ENCODE peak calls at places on chromosomes 11 and 22, in eight cellular contexts. D is lower lobe of right lung, Y is astrocyte, A is heart left ventricle, Z is fibroblast of lung, V is keratinocyte, I is A549, W is aorta. J is an unnamed sample. For H3K4me1, the result is how much of the 10 kb centered on the place peaks cover.

GRCh38 chr11:64224151-64224890 is 1.7 kb downstream of the TRPT1 start:
- DNase-seq in A (no peak), I (no peak), W (peak), Y (no peak), Z (peak), V (no peak), D (no peak), J (no peak)

GRCh38 chr22:36435516-36436415 is 45.7 kb downstream of the TXN2 start:
- DNase-seq in D (peak), V (no peak), I (no peak), A (no peak), Z (no peak), W (no peak), Y (no peak), J (no peak)

GRCh38 chr22:21446827-21447690 is 20.1 kb upstream of the TMEM191C start:
- DNase-seq in D (peak), Z (no peak), A (peak), V (no peak), Y (no peak), W (peak), I (no peak), J (no peak)

GRCh38 chr11:70807195-70807543 is 408.8 kb downstream of the CTTN start:
- DNase-seq in Z (no peak), V (no peak), A (no peak), I (no peak), Y (no peak), D (no peak), W (no peak), J (no peak)

GRCh38 chr22:22748297-22748743 is 103.9 kb downstream of the GGTLC2 start:
- DNase-seq in D (no peak), A (no peak), Y (peak), W (no peak), I (no peak), V (no peak), Z (peak), J (peak)

GRCh38 chr11:120410622-120411380 is 74.6 kb downstream of the ARHGEF12 start:
- DNase-seq in V (no peak), Z (no peak), W (no peak), I (no peak), D (no peak), Y (no peak), A (no peak), J (no peak)

GRCh38 chr11:33539659-33540249 is 160.9 kb downstream of the C11orf91 start:
- DNase-seq in Y (no peak), Z (no peak), V (no peak), I (no peak), A (no peak), W (no peak), D (no peak), J (peak)

GRCh38 chr11:1126935-1127663 is 30.7 kb upstream of the MUC5AC start:
- DNase-seq in W (peak), A (no peak), Z (no peak), I (no peak), V (no peak), D (no peak), Y (no peak), J (no peak)

GRCh38 chr11:73810637-73811036 is 23.0 kb downstream of the MRPL48 start:
- DNase-seq in A (no peak), Z (peak), D (no peak), W (no peak), I (no peak), Y (peak), V (no peak), J (no peak)

GRCh38 chr11:90646706-90647105 is 423.9 kb upstream of the CHORDC1 start:
- DNase-seq in I (no peak), W (no peak), D (no peak), Z (no peak), V (no peak), Y (no peak), A (no peak), J (no peak)

GRCh38 chr11:131301306-131301705 is 69.1 kb upstream of the NTM start:
- DNase-seq in D (no peak), Z (no peak), I (no peak), W (no peak), V (no peak), Y (no peak), A (no peak), J (no peak)

GRCh38 chr22:39314251-39314971 is 5.0 kb downstream of the RPL3 start:
- DNase-seq in W (peak), I (no peak), Z (no peak), Y (no peak), D (no peak), V (peak), A (no peak), J (peak)

GRCh38 chr11:70343631-70344030 is 54.7 kb upstream of the CTTN start:
- DNase-seq in A (no peak), D (no peak), V (no peak), Y (no peak), Z (no peak), I (no peak), W (no peak), J (no peak)

GRCh38 chr11:94325681-94326080 is 21.3 kb downstream of the IZUMO1R start:
- DNase-seq in W (no peak), V (no peak), D (no peak), A (no peak), Y (no peak), Z (no peak), I (peak), J (peak)

GRCh38 chr11:111540114-111540920 is at the start of gene LAYN:
- DNase-seq in Z (peak), V (no peak), Y (no peak), A (peak), I (no peak), W (peak), D (peak), J (peak)

GRCh38 chr11:798093-798713 is at the start of gene SLC25A22:
- DNase-seq in A (peak), Z (peak), D (peak), Y (peak), V (no peak), I (peak), W (peak), J (peak)

GRCh38 chr11:1549355-1550330 is 22.4 kb downstream of the DUSP8 start:
- DNase-seq in W (no peak), D (no peak), A (no peak), I (no peak), Z (no peak), Y (no peak), V (no peak), J (no peak)

GRCh38 chr11:110830344-110831141 is 118.3 kb upstream of the ARHGAP20 start:
- DNase-seq in A (no peak), D (no peak), I (no peak), V (no peak), Y (peak), Z (peak), W (no peak), J (peak)

GRCh38 chr11:15500643-15501042 is 385.9 kb downstream of the INSC start:
- DNase-seq in A (no peak), Z (no peak), V (no peak), W (no peak), Y (no peak), I (no peak), D (no peak), J (no peak)

GRCh38 chr22:36472689-36473088 is 8.8 kb downstream of the TXN2 start:
- DNase-seq in W (no peak), Z (no peak), A (no peak), V (no peak), Y (no peak), D (no peak), I (no peak), J (no peak)

GRCh38 chr22:35337932-35338331 is 38.2 kb downstream of the TOM1 start:
- DNase-seq in A (no peak), Z (no peak), I (no peak), W (no peak), Y (no peak), D (no peak), V (no peak), J (peak)

GRCh38 chr11:57776577-57776976 is 15.0 kb downstream of the CTNND1 start:
- DNase-seq in I (no peak), Z (no peak), W (no peak), A (no peak), V (no peak), Y (no peak), D (no peak), J (no peak)
- H3K4me1 ChIP-seq in I (half or more), Z (under half), W (under half), A (half or more), V (half or more), Y (half or more), D (half or more), J (half or more)

DNA sequence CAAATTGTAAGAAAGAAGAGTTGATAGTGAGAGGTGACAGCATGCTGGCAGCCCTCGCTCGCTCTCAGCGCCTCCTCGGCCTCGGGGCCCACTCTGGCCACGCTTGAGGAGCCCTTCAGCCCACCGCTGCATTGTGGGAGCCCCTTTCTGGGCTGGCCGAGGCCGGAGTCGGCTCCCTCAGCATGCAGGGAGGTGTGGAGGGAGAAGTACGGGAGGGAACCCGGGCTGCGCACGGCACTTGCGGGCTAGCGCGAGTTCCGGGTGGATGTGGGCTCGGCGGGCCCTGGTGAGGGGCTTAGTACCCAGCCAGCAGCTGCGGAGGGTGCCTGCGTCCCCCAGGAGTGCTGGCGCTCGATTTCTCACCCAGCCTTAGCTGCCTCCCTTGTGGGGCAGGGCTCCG is 539.7 kb upstream of the CCDC179 start:
- DNase-seq in A (peak), Y (no peak), I (no peak), Z (no peak), W (peak), V (no peak), D (peak), J (no peak)
- H3K27ac ChIP-seq in A (no peak), Y (no peak), I (no peak), Z (no peak), W (no peak), V (no peak), D (no peak), J (no peak)

DNA sequence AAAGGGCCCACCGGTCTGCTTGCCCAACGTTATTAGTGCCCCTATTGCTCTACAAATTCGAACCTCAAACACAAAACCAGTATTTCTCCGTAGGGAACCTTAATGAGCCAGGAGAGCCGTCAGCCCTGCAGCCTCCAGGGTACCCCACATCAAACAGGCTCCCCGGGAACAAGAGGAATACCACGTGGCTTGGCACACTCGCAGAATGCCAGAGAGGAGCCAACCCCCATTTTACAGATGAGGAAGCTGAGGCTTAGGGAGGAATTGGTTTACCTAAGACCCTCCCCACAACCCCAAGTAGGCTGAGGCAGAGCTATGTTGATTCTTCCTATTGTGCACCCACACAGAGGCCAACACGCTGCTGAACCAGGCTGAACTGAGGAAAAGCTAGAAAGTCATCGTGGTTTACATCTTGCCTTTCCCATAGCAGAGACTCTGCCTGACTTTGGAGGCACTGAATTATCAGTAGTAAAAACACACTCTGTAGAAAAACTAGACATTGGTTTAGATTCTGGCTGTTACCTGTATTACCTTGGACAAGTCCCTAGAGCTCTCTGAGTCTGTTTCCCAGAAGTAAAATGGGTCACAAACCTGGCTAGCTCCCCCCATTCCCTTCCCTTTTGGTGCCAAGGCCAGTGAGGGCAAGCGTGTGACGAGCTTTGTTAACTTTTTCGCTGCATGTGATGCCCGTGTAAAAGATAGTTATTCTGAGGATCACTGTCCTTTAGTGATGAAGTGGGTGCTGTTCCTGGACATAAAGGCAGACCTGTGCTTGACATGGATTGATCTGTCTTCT is 808 bp downstream of the TKFC start:
- DNase-seq in Y (no peak), Z (no peak), V (no peak), D (no peak), A (no peak), I (no peak), W (peak), J (no peak)
- H3K4me1 ChIP-seq in Y (under half), Z (under half), V (under half), D (under half), A (under half), I (under half), W (under half), J (under half)

GRCh38 chr22:24431309-24432034 is 4.1 kb downstream of the ADORA2A start:
- DNase-seq in A (no peak), I (no peak), V (no peak), W (peak), Z (no peak), Y (no peak), D (no peak), J (no peak)
- H3K27ac ChIP-seq in A (peak), I (no peak), V (no peak), W (no peak), Z (no peak), Y (no peak), D (peak), J (no peak)

GRCh38 chr22:46081036-46081830 is 69.1 kb upstream of the PPARA start:
- DNase-seq in W (peak), D (peak), I (no peak), V (no peak), Y (no peak), Z (no peak), A (no peak), J (peak)
- H3K4me1 ChIP-seq in W (under half), D (half or more), I (half or more), V (half or more), Y (half or more), Z (under half), A (half or more), J (under half)

GRCh38 chr11:121886005-121886739 is 229.8 kb downstream of the BLID start:
- DNase-seq in I (no peak), W (no peak), D (no peak), Z (no peak), A (peak), Y (no peak), V (no peak), J (peak)

GRCh38 chr11:121886956-121887355 is 229.1 kb downstream of the BLID start:
- DNase-seq in V (no peak), A (no peak), I (no peak), W (no peak), Z (no peak), D (no peak), Y (no peak), J (no peak)

GRCh38 chr11:121884601-121885000 is 231.4 kb downstream of the BLID start:
- DNase-seq in D (no peak), A (no peak), Z (no peak), I (no peak), V (no peak), Y (no peak), W (no peak), J (no peak)

GRCh38 chr11:121887564-121887963 is 228.5 kb downstream of the BLID start:
- DNase-seq in Z (no peak), D (no peak), W (no peak), Y (no peak), I (no peak), V (no peak), A (no peak), J (no peak)

DNA sequence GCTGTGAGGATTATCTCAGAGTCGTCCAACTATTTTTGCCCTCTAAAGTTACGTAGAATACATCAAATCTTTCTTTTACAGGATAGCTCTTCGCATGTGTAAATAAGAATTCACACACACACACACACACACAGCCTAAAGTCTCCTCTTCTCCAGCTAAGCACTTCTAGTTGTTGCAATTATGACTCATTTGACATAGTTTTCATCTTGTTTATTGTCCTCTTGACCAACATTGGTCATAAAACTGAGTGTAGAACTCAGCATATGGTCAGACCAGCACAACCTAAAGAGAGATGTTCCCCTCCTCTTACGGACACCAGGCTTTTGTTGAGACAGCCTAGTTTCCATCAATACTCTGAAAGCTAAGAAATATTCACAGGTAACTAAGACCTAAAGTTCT is 234.2 kb downstream of the BLID start:
- DNase-seq in I (no peak), Z (peak), V (no peak), W (no peak), D (no peak), A (no peak), Y (peak), J (peak)
- H3K27ac ChIP-seq in I (no peak), Z (no peak), V (no peak), W (no peak), D (no peak), A (no peak), Y (no peak), J (peak)

GRCh38 chr11:118450451-118450850 is 14.2 kb downstream of the KMT2A start:
- DNase-seq in Z (no peak), W (no peak), V (no peak), A (no peak), D (no peak), I (no peak), Y (no peak), J (no peak)

GRCh38 chr11:118443590-118444218 is 7.4 kb downstream of the KMT2A start:
- DNase-seq in Y (no peak), I (no peak), V (no peak), W (no peak), Z (no peak), D (no peak), A (no peak), J (no peak)

GRCh38 chr11:118447423-118447822 is 11.1 kb downstream of the KMT2A start:
- DNase-seq in Z (no peak), D (no peak), I (no peak), A (no peak), V (no peak), Y (no peak), W (no peak), J (no peak)

GRCh38 chr11:118448294-118448693 is 12.0 kb downstream of the KMT2A start:
- DNase-seq in V (no peak), D (no peak), Y (peak), Z (peak), I (no peak), A (no peak), W (no peak), J (peak)

GRCh38 chr11:118449316-118449918 is 13.1 kb downstream of the KMT2A start:
- DNase-seq in W (no peak), V (no peak), D (no peak), I (no peak), Y (no peak), A (no peak), Z (no peak), J (no peak)
- H3K4me1 ChIP-seq in W (under half), V (under half), D (under half), I (under half), Y (under half), A (under half), Z (under half), J (under half)

GRCh38 chr11:2808850-2809847 is 76.4 kb downstream of the CDKN1C start:
- DNase-seq in V (no peak), I (no peak), Y (no peak), Z (no peak), A (no peak), W (peak), D (peak), J (no peak)

GRCh38 chr11:2809854-2810253 is 75.7 kb downstream of the CDKN1C start:
- DNase-seq in V (no peak), Y (no peak), D (no peak), A (no peak), W (no peak), I (no peak), Z (no peak), J (no peak)

GRCh38 chr11:2806351-2807058 is 79.1 kb downstream of the CDKN1C start:
- DNase-seq in I (no peak), Z (no peak), W (peak), D (peak), V (no peak), A (peak), Y (no peak), J (no peak)

GRCh38 chr11:2807276-2807681 is 78.3 kb downstream of the CDKN1C start:
- DNase-seq in W (peak), Y (peak), D (peak), Z (peak), A (peak), V (no peak), I (no peak), J (no peak)

GRCh38 chr11:2807801-2808241 is 77.8 kb downstream of the CDKN1C start:
- DNase-seq in V (no peak), I (no peak), Y (no peak), A (peak), D (peak), W (peak), Z (no peak), J (no peak)
- H3K27ac ChIP-seq in V (no peak), I (no peak), Y (no peak), A (no peak), D (peak), W (no peak), Z (no peak), J (no peak)

GRCh38 chr11:114095899-114096298 is 36.4 kb downstream of the ZBTB16 start:
- DNase-seq in A (no peak), Y (no peak), W (no peak), D (no peak), Z (no peak), V (no peak), I (no peak), J (no peak)
- H3K4me1 ChIP-seq in A (half or more), Y (under half), W (under half), D (half or more), Z (under half), V (under half), I (under half), J (under half)

DNA sequence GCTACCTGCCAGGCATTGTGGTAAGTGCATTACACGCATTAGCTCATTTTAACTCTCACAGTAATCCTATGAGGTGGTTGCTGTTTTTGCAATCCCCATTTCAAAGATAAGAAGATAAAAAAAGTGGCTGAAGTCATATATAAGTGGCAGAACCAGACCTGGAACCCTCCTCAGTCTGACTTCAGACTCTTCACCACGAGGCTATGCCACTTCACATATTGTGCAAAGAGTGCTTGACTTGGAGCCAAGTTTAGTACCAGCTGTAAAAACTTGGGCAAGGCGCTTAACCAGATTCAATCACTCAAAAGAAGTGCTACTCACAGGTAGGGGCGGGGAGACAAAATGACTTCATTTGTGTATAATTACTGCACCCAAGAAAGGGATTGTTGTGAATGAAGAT is 15.3 kb downstream of the BPIFC start:
- DNase-seq in A (no peak), Y (no peak), I (no peak), Z (no peak), V (no peak), W (no peak), D (no peak), J (no peak)
- H3K27ac ChIP-seq in A (no peak), Y (no peak), I (no peak), Z (no peak), V (no peak), W (no peak), D (no peak), J (no peak)

J was measured in GM23248.